ENCODE peak calls at places on chromosomes 2 and 18, in five cellular contexts. Y, X, D, V and S are unnamed samples. For H3K36me3 and H3K9me3, the result is how much of the 10 kb centered on the place peaks cover.

GRCh38 chr2:1642066-1642861 is 102.1 kb downstream of the PXDN start:
- DNase-seq in X (no peak), V (no peak), D (no peak), Y (no peak), S (no peak)

GRCh38 chr2:142130111-142131015 is 453 bp downstream of the LRP1B start:
- DNase-seq in Y (peak), X (peak), V (peak), D (no peak), S (no peak)

GRCh38 chr2:210557721-210558120 is 1.3 kb downstream of the CPS1 start:
- DNase-seq in X (no peak), D (no peak), V (no peak), Y (no peak), S (no peak)

GRCh38 chr2:235769046-235769445 is 275.2 kb downstream of the AGAP1 start:
- DNase-seq in Y (no peak), V (no peak), X (no peak), D (no peak), S (no peak)

GRCh38 chr2:105822186-105822585 is 77.5 kb downstream of the NCK2 start:
- DNase-seq in V (no peak), X (no peak), Y (no peak), D (no peak), S (no peak)

GRCh38 chr2:105496271-105496670 is 97.4 kb upstream of the FHL2 start:
- DNase-seq in Y (no peak), V (no peak), D (no peak), X (no peak), S (no peak)

GRCh38 chr18:79736230-79736629 is 56.6 kb downstream of the CTDP1 start:
- DNase-seq in V (no peak), D (no peak), X (no peak), Y (no peak), S (no peak)

GRCh38 chr2:198113316-198113715 is 308.9 kb downstream of the PLCL1 start:
- DNase-seq in X (no peak), Y (no peak), V (no peak), D (no peak), S (no peak)

DNA sequence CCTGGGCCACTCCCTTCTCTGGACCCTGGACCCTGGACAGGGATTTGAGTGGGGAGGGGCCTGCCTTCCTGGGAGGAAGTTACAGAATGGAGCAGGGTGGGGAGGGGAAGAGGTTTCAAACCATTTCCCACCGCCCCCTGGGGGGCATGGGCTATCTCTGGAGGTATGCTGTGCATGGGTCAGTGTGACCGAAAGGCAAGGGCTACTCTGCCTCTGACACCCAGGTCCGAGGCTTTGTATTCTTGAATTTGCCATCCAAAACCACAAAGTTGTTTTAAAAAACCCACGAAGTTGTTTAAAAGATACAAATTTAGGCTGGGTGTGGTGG is 46.9 kb downstream of the GORASP2 start:
- DNase-seq in X (no peak), V (no peak), D (no peak), Y (no peak), S (no peak)
- H3K36me3 ChIP-seq in X (under half), V (under half), D (under half), Y (under half), S (under half)

GRCh38 chr18:35378206-35378795 is 1.2 kb upstream of the ZNF396 start:
- DNase-seq in X (no peak), D (no peak), V (no peak), Y (no peak), S (no peak)

GRCh38 chr18:35371412-35372195 is 5.5 kb downstream of the ZNF396 start:
- DNase-seq in X (no peak), V (no peak), D (no peak), Y (no peak), S (no peak)

GRCh38 chr18:35379421-35379820 is 2.3 kb upstream of the ZNF396 start:
- DNase-seq in V (no peak), X (no peak), D (no peak), Y (no peak), S (no peak)

GRCh38 chr18:35376742-35377695 is at the start of gene ZNF396:
- DNase-seq in Y (peak), X (peak), V (peak), D (peak), S (peak)

GRCh38 chr18:35376393-35376741 is 770 bp downstream of the ZNF396 start:
- DNase-seq in Y (peak), X (no peak), V (no peak), D (peak), S (peak)
- TF ChIP-seq CTCF in Y (no peak), X (no peak), V (no peak), D (peak), S (no peak)

DNA sequence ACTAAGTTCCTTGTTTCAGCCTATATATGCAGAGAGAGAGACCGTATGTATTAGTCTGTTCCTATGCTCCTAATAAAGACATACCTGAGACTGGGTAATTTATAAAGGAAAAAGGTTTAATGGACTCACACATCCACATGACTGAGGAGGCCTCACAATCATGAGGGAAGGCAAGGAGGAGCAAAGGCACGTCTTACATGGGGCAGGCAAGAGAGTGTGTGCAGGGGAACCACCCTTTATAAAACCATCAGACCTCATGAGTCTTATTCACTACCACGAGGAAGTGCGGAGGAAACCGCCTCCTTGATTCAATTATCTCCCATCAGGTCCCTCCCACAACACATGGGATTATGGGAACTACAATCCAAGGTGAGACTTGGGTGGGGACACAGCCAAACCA is 73.8 kb downstream of the TMEM18 start:
- DNase-seq in Y (no peak), V (peak), X (no peak), D (no peak), S (no peak)
- H3K9me3 ChIP-seq in Y (under half), V (under half), X (under half), D (under half), S (under half)

GRCh38 chr2:241126771-241127202 is 22.5 kb downstream of the PASK start:
- DNase-seq in X (no peak), D (no peak), Y (peak), V (no peak), S (no peak)

GRCh38 chr2:241126201-241126611 is 23.1 kb downstream of the PASK start:
- DNase-seq in X (no peak), V (no peak), D (no peak), Y (peak), S (no peak)

GRCh38 chr2:241129086-241129871 is 20.0 kb downstream of the PASK start:
- DNase-seq in Y (no peak), V (no peak), X (no peak), D (no peak), S (no peak)

GRCh38 chr2:241130316-241130715 is 19.0 kb downstream of the PASK start:
- DNase-seq in V (no peak), Y (no peak), X (no peak), D (no peak), S (no peak)

DNA sequence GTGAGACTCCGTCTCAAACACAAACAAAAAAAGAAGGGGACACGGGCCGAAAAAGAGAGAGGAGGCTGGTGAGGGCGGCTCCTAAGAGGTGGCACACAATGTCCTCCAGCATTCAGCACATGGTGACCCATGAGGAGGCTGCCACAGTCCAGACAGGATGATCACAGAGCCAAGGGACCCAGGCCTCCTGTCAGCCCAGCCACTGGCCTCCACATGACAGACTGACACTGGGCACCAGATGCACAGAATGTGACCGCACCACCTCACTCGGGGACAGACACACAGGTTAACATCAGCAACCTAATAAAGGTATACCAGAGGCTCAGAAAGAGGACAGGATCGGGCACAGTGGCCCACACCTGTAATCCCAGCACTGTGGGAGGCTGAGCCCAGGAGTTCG is 21.0 kb downstream of the PASK start:
- DNase-seq in Y (no peak), X (no peak), V (no peak), D (no peak), S (no peak)
- H3K36me3 ChIP-seq in Y (under half), X (under half), V (under half), D (under half), S (under half)

DNA sequence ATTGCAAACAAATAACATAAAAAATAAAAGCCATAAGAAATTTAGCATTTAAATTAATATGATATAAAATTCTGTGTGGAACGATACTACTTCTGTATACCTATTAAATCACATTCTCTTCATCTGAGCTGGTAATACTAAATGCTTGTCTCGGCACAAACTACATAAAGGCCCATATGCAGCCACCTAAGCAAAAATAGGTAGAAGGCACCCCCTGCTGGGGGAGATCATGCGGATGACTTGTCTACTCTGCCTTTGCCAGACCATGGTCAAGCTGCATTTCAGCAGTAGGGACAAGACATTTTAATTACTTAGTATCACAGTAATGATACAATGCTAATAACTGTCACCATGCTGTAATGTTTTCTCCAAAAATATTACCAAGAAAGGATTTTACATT is 108.0 kb downstream of the CDH19 start:
- DNase-seq in D (peak), X (no peak), Y (peak), V (no peak), S (no peak)
- TF ChIP-seq CTCF in D (no peak), X (no peak), Y (peak), V (no peak), S (no peak)